ENCODE peak calls at places on chromosomes 11 and 22, in eight cellular contexts. Z, K, B, S, A, R, F and N are unnamed samples.

GRCh38 chr22:46290121-46290842 is 6.4 kb upstream of the GTSE1 start:
- DNase-seq in Z (no peak), K (no peak), B (no peak), S (peak), A (no peak), R (no peak), F (no peak), N (no peak)

GRCh38 chr22:35611891-35612576 is 5.1 kb downstream of the MB start:
- DNase-seq in Z (no peak), K (no peak), B (peak), S (no peak), A (no peak), R (no peak), F (no peak), N (peak)

GRCh38 chr22:45565973-45566372 is 63.3 kb downstream of the FBLN1 start:
- DNase-seq in Z (no peak), K (no peak), B (no peak), S (no peak), A (no peak), R (no peak), F (no peak), N (no peak)

GRCh38 chr11:315516-315994 is 1.7 kb downstream of the IFITM1 start:
- DNase-seq in Z (no peak), K (no peak), B (peak), S (no peak), A (peak), R (no peak), F (no peak), N (no peak)

GRCh38 chr11:65416341-65417185 is 6.0 kb upstream of the NEAT1 start:
- DNase-seq in Z (peak), K (peak), B (peak), S (peak), A (peak), R (peak), F (peak), N (peak)

GRCh38 chr11:49995559-49995958 is 13.2 kb upstream of the OR4C12 start:
- DNase-seq in Z (peak), K (peak), B (no peak), S (peak), A (peak), R (peak), F (peak), N (peak)

GRCh38 chr11:7451520-7451919 is 33.8 kb upstream of the OLFML1 start:
- DNase-seq in Z (no peak), K (no peak), B (no peak), S (no peak), A (no peak), R (no peak), F (no peak), N (no peak)

GRCh38 chr11:91265946-91266345 is 958.7 kb upstream of the FAT3 start:
- DNase-seq in Z (no peak), K (no peak), B (no peak), S (no peak), A (no peak), R (no peak), F (no peak), N (no peak)

GRCh38 chr22:30559889-30560288 is 13.3 kb upstream of the SEC14L6 start:
- DNase-seq in Z (no peak), K (no peak), B (no peak), S (no peak), A (no peak), R (no peak), F (no peak), N (no peak)

GRCh38 chr11:33912405-33913361 is 20.8 kb upstream of the LMO2 start:
- DNase-seq in Z (peak), K (peak), B (peak), S (peak), A (no peak), R (peak), F (peak), N (peak)

GRCh38 chr22:30871391-30872281 is 96.9 kb downstream of the MORC2 start:
- DNase-seq in Z (no peak), K (no peak), B (peak), S (no peak), A (no peak), R (no peak), F (no peak), N (no peak)

GRCh38 chr22:17063372-17064106 is 21.3 kb upstream of the IL17RA start:
- DNase-seq in Z (no peak), K (no peak), B (peak), S (no peak), A (no peak), R (no peak), F (no peak), N (no peak)

GRCh38 chr11:33520103-33520502 is 180.5 kb downstream of the C11orf91 start:
- DNase-seq in Z (no peak), K (no peak), B (no peak), S (no peak), A (no peak), R (no peak), F (no peak), N (no peak)

GRCh38 chr11:14537134-14537599 is 17.0 kb upstream of the PSMA1 start:
- DNase-seq in Z (no peak), K (peak), B (peak), S (peak), A (peak), R (peak), F (no peak), N (peak)

GRCh38 chr11:110947100-110947499 is 234.9 kb upstream of the ARHGAP20 start:
- DNase-seq in Z (no peak), K (no peak), B (no peak), S (no peak), A (no peak), R (no peak), F (no peak), N (no peak)

GRCh38 chr11:119092880-119093665 is 8.4 kb downstream of the HMBS start:
- DNase-seq in Z (no peak), K (no peak), B (no peak), S (peak), A (no peak), R (peak), F (no peak), N (no peak)

GRCh38 chr11:103618532-103618931 is 417.9 kb upstream of the DDI1 start:
- DNase-seq in Z (no peak), K (no peak), B (no peak), S (no peak), A (no peak), R (peak), F (no peak), N (no peak)

GRCh38 chr11:83007477-83007876 is 64.2 kb downstream of the RAB30 start:
- DNase-seq in Z (no peak), K (no peak), B (no peak), S (peak), A (no peak), R (no peak), F (no peak), N (no peak)

GRCh38 chr22:37229805-37230672 is 14.0 kb downstream of the RAC2 start:
- DNase-seq in Z (no peak), K (no peak), B (peak), S (no peak), A (peak), R (peak), F (no peak), N (peak)

GRCh38 chr11:116703421-116703820 is 69.4 kb downstream of the BUD13 start:
- DNase-seq in Z (no peak), K (no peak), B (no peak), S (peak), A (no peak), R (no peak), F (peak), N (peak)

GRCh38 chr11:111417011-111417765 is 38.1 kb upstream of the POU2AF1 start:
- DNase-seq in Z (no peak), K (no peak), B (no peak), S (no peak), A (peak), R (no peak), F (no peak), N (peak)

GRCh38 chr22:32206774-32207758 is 2.2 kb upstream of the RFPL2 start:
- DNase-seq in Z (no peak), K (peak), B (no peak), S (peak), A (peak), R (peak), F (no peak), N (peak)

GRCh38 chr11:107898270-107898669 is 30.0 kb upstream of the RAB39A start:
- DNase-seq in Z (peak), K (peak), B (no peak), S (no peak), A (no peak), R (peak), F (no peak), N (peak)

GRCh38 chr22:20441631-20442484 is 4.2 kb upstream of the SCARF2 start:
- DNase-seq in Z (no peak), K (no peak), B (peak), S (no peak), A (no peak), R (no peak), F (no peak), N (no peak)

GRCh38 chr11:46444305-46444704 is 52.7 kb upstream of the CHRM4 start:
- DNase-seq in Z (no peak), K (no peak), B (no peak), S (no peak), A (no peak), R (no peak), F (no peak), N (no peak)

GRCh38 chr22:46686221-46686872 is 51.7 kb downstream of the CERK start:
- DNase-seq in Z (no peak), K (no peak), B (no peak), S (no peak), A (no peak), R (no peak), F (no peak), N (no peak)

GRCh38 chr11:75273331-75273988 is 32.9 kb downstream of the TPBGL start:
- DNase-seq in Z (no peak), K (no peak), B (peak), S (no peak), A (no peak), R (no peak), F (no peak), N (no peak)

GRCh38 chr11:17972987-17973386 is 39.9 kb downstream of the SERGEF start:
- DNase-seq in Z (peak), K (peak), B (peak), S (no peak), A (peak), R (peak), F (no peak), N (peak)

GRCh38 chr11:118081241-118081958 is 4.5 kb downstream of the TMPRSS4 start:
- DNase-seq in Z (no peak), K (no peak), B (peak), S (no peak), A (no peak), R (peak), F (no peak), N (peak)

GRCh38 chr11:69148806-69149205 is 6.9 kb upstream of the SMIM38 start:
- DNase-seq in Z (no peak), K (no peak), B (no peak), S (no peak), A (no peak), R (no peak), F (no peak), N (no peak)

GRCh38 chr22:49013707-49014106 is 814.0 kb downstream of the BRD1 start:
- DNase-seq in Z (no peak), K (no peak), B (peak), S (no peak), A (no peak), R (no peak), F (no peak), N (no peak)

GRCh38 chr11:102121329-102121728 is 11.1 kb downstream of the YAP1 start:
- DNase-seq in Z (no peak), K (no peak), B (no peak), S (no peak), A (no peak), R (no peak), F (no peak), N (no peak)

GRCh38 chr22:38413085-38414008 is 41.7 kb downstream of the KCNJ4 start:
- DNase-seq in Z (no peak), K (peak), B (no peak), S (peak), A (no peak), R (no peak), F (peak), N (no peak)